ENCODE peak calls at places on chromosomes 12 and 14, in six cellular contexts. J, T, X, C, A and Y are unnamed samples.

GRCh38 chr14:55689971-55690871 is 110.2 kb downstream of the KTN1 start:
- DNase-seq in J (no peak), T (no peak), X (no peak), C (peak), A (no peak), Y (no peak)

GRCh38 chr12:6638305-6638704 is 2.5 kb upstream of the LPAR5 start:
- DNase-seq in J (no peak), T (no peak), X (peak), C (no peak), A (no peak), Y (peak)

GRCh38 chr12:116687888-116688287 is 50.0 kb downstream of the SPRING1 start:
- DNase-seq in J (peak), T (no peak), X (peak), C (peak), A (peak), Y (peak)

GRCh38 chr12:104121001-104121400 is 17.0 kb downstream of the NFYB start:
- DNase-seq in J (peak), T (no peak), X (no peak), C (peak), A (no peak), Y (no peak)

GRCh38 chr14:83463500-83464098 is 1929.9 kb upstream of the SEL1L start:
- DNase-seq in J (peak), T (no peak), X (peak), C (peak), A (peak), Y (peak)

GRCh38 chr12:122886851-122887816 is 8.8 kb downstream of the VPS37B start:
- DNase-seq in J (peak), T (peak), X (peak), C (peak), A (no peak), Y (peak)

GRCh38 chr14:105881021-105881930 is 354.9 kb downstream of the TMEM121 start:
- DNase-seq in J (no peak), T (no peak), X (no peak), C (no peak), A (no peak), Y (no peak)

GRCh38 chr14:79855789-79856188 is 355.5 kb downstream of the DIO2 start:
- DNase-seq in J (no peak), T (no peak), X (no peak), C (no peak), A (no peak), Y (no peak)

GRCh38 chr12:32261638-32262037 is 137.7 kb upstream of the FGD4 start:
- DNase-seq in J (peak), T (no peak), X (peak), C (no peak), A (peak), Y (peak)

GRCh38 chr12:62632521-62632920 is 165.9 kb downstream of the MON2 start:
- DNase-seq in J (no peak), T (no peak), X (no peak), C (peak), A (peak), Y (peak)

GRCh38 chr12:46659032-46659703 is 166.6 kb downstream of the SLC38A4 start:
- DNase-seq in J (no peak), T (no peak), X (no peak), C (peak), A (no peak), Y (no peak)

GRCh38 chr12:108967869-108968540 is 52.9 kb downstream of the SVOP start:
- DNase-seq in J (peak), T (no peak), X (peak), C (no peak), A (peak), Y (peak)

GRCh38 chr12:65662590-65662989 is 161.7 kb upstream of the HMGA2 start:
- DNase-seq in J (no peak), T (no peak), X (no peak), C (no peak), A (no peak), Y (no peak)

GRCh38 chr12:12201274-12201758 is 65.5 kb downstream of the LRP6 start:
- DNase-seq in J (no peak), T (no peak), X (peak), C (no peak), A (no peak), Y (no peak)

GRCh38 chr14:100714205-100714781 is 12.4 kb upstream of the DLK1 start:
- DNase-seq in J (no peak), T (no peak), X (no peak), C (no peak), A (no peak), Y (peak)

GRCh38 chr12:115213538-115213961 is 529.6 kb upstream of the TBX3 start:
- DNase-seq in J (no peak), T (no peak), X (no peak), C (no peak), A (no peak), Y (no peak)

GRCh38 chr12:1972260-1972659 is 32.0 kb downstream of the DCP1B start:
- DNase-seq in J (no peak), T (no peak), X (no peak), C (no peak), A (no peak), Y (no peak)
- TF ChIP-seq MYC in J (no peak), T (no peak), X (no peak), C (no peak), A (no peak), Y (no peak)

DNA sequence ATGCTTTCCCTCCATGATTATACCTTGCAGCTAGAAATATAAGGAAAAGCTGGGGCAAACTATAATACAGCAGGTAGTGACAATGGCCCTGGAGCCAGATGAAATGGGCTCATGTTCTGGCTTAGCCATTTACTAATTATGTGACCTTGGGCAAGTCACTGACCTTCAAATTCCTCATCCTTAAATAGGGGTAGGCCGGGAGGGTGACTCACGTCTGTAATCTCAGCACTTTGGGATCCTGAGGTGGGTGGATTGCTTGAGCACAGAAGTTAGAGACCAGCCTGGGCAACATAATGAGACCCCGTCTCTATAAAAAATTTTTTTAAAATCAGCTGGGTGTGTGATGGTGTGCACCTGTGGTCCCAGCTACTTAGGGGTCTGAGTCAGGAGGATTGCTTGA is 155.4 kb downstream of the C12orf75 start:
- DNase-seq in J (no peak), T (no peak), X (no peak), C (no peak), A (no peak), Y (no peak)
- H3K4me3 ChIP-seq in J (no peak), T (no peak), X (no peak), C (no peak), A (no peak), Y (no peak)

DNA sequence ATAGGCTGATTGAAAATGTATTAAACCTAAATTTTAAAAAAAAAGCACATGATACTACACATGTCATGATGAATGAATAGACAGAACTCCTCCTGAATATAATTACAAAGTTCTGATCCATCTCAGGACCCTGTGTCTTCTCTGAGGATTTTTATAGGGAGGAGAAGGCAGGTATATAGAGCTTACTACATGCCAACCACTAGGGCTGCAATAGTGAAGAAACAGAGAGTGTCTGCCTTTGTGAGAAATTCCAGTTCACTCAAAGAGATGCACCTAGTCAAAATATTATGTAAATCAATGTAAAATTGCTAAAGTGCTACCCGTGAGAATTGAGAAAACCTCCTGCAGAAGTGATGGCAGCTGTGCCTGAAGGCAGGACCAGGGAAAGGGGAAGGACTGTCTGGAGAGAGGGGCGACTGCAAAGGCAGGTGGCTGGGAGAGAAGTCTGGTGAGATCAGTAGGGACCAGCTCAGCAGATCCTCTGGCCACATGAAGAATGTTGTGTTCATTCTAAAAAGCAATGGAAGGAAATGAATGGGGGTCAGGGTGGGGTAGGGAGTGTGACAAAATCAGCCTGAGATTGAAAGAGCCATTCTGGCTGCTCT is 15.1 kb downstream of the ABHD4 start:
- DNase-seq in J (no peak), T (no peak), X (no peak), C (peak), A (no peak), Y (no peak)
- TF ChIP-seq CTCF in J (no peak), T (no peak), X (no peak), C (no peak), A (no peak), Y (no peak)

DNA sequence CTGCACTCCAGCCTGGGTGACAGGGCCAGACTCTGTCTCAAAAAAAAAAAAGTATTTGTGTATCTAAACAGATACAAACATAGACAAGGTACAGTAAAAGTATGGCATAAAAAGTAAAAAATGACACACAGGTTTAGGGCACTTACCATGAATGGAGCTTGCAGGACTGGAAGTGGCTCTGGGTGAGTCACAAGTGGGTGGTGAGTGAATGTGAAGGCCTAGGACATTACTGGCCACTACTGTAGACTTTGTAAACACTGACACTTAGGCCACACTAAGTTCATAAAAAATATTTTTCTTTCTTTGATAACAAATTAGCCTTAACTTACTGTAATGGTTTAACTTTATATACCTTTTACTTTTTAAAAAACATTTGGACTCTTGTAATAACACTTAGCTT is 38.0 kb upstream of the EIF5 start:
- DNase-seq in J (peak), T (no peak), X (peak), C (peak), A (peak), Y (no peak)
- TF ChIP-seq MYC in J (no peak), T (no peak), X (no peak), C (no peak), A (no peak), Y (no peak)